ENCODE peak calls at places on chromosome 2, in nine cellular contexts. One of them, this sample, is unnamed.

GRCh38 chr2:232488097-232488711 is 570 bp upstream of the ECEL1 start:
- DNase-seq in GM23248: no peak
- DNase-seq in OCI-LY7: no peak
- DNase-seq in PC-9: no peak
- DNase-seq in HCT116: no peak
- DNase-seq in Karpas-422: no peak
- DNase-seq in MM.1S: no peak
- DNase-seq in PC-3: no peak
- DNase-seq in SK-N-SH: peak; percentile 43
- DNase-seq in this sample: peak; percentile 77

GRCh38 chr2:127220102-127220806 is at the start of gene CYP27C1:
- DNase-seq in GM23248: peak; percentile 56
- DNase-seq in OCI-LY7: no peak
- DNase-seq in PC-9: peak; percentile 31
- DNase-seq in HCT116: no peak
- DNase-seq in Karpas-422: no peak
- DNase-seq in MM.1S: no peak
- DNase-seq in PC-3: no peak
- DNase-seq in SK-N-SH: peak; percentile 81
- DNase-seq in this sample: peak; percentile 69

GRCh38 chr2:232385660-232386489 is 7.3 kb downstream of the ALPP start:
- DNase-seq in GM23248: peak; percentile 76
- DNase-seq in OCI-LY7: no peak
- DNase-seq in PC-9: peak; percentile 83
- DNase-seq in HCT116: peak; percentile 33
- DNase-seq in Karpas-422: no peak
- DNase-seq in MM.1S: no peak
- DNase-seq in PC-3: peak; percentile 77
- DNase-seq in SK-N-SH: no peak
- DNase-seq in this sample: peak; percentile 72

GRCh38 chr2:238101891-238102841 is 2.0 kb downstream of the ESPNL start:
- DNase-seq in GM23248: no peak
- DNase-seq in OCI-LY7: no peak
- DNase-seq in PC-9: no peak
- DNase-seq in HCT116: no peak
- DNase-seq in Karpas-422: no peak
- DNase-seq in MM.1S: no peak
- DNase-seq in PC-3: no peak
- DNase-seq in SK-N-SH: peak; percentile 52
- DNase-seq in this sample: no peak

GRCh38 chr2:161010503-161010902 is 149.7 kb upstream of the TANK start:
- DNase-seq in GM23248: no peak
- DNase-seq in OCI-LY7: no peak
- DNase-seq in PC-9: no peak
- DNase-seq in HCT116: no peak
- DNase-seq in Karpas-422: peak; percentile 19
- DNase-seq in MM.1S: no peak
- DNase-seq in PC-3: no peak
- DNase-seq in SK-N-SH: no peak
- DNase-seq in this sample: peak; percentile 28

GRCh38 chr2:3641841-3642421 is 16.1 kb upstream of the ALLC start:
- DNase-seq in GM23248: peak; percentile 76
- DNase-seq in OCI-LY7: no peak
- DNase-seq in PC-9: no peak
- DNase-seq in HCT116: no peak
- DNase-seq in Karpas-422: no peak
- DNase-seq in MM.1S: no peak
- DNase-seq in PC-3: no peak
- DNase-seq in SK-N-SH: no peak
- DNase-seq in this sample: no peak

GRCh38 chr2:140695163-140695562 is 1435.7 kb downstream of the LRP1B start:
- DNase-seq in GM23248: peak; percentile 72
- DNase-seq in OCI-LY7: no peak
- DNase-seq in PC-9: no peak
- DNase-seq in HCT116: peak; percentile 65
- DNase-seq in Karpas-422: no peak
- DNase-seq in MM.1S: no peak
- DNase-seq in PC-3: peak; percentile 81
- DNase-seq in SK-N-SH: no peak
- DNase-seq in this sample: peak; percentile 36

GRCh38 chr2:39381653-39382052 is 55.4 kb downstream of the MAP4K3 start:
- DNase-seq in GM23248: no peak
- DNase-seq in OCI-LY7: no peak
- DNase-seq in PC-9: no peak
- DNase-seq in HCT116: no peak
- DNase-seq in Karpas-422: no peak
- DNase-seq in MM.1S: no peak
- DNase-seq in PC-3: no peak
- DNase-seq in SK-N-SH: no peak
- DNase-seq in this sample: peak; percentile 59

GRCh38 chr2:159615187-159615935 is 987 bp downstream of the BAZ2B start:
- DNase-seq in GM23248: peak; percentile 95
- DNase-seq in OCI-LY7: peak; percentile 19
- DNase-seq in PC-9: peak; percentile 75
- DNase-seq in HCT116: peak; percentile 46
- DNase-seq in Karpas-422: peak; percentile 59
- DNase-seq in MM.1S: peak; percentile 79
- DNase-seq in PC-3: peak; percentile 86
- DNase-seq in SK-N-SH: peak; percentile 87
- DNase-seq in this sample: peak; percentile 95

GRCh38 chr2:159613515-159614336 is 2.6 kb downstream of the BAZ2B start:
- DNase-seq in GM23248: peak; percentile 59
- DNase-seq in OCI-LY7: no peak
- DNase-seq in PC-9: no peak
- DNase-seq in HCT116: no peak
- DNase-seq in Karpas-422: no peak
- DNase-seq in MM.1S: peak; percentile 35
- DNase-seq in PC-3: peak; percentile 32
- DNase-seq in SK-N-SH: no peak
- DNase-seq in this sample: peak; percentile 27

GRCh38 chr2:159615936-159616733 is at the start of gene BAZ2B:
- DNase-seq in GM23248: peak; percentile 89
- DNase-seq in OCI-LY7: no peak
- DNase-seq in PC-9: peak; percentile 12
- DNase-seq in HCT116: peak; percentile 12
- DNase-seq in Karpas-422: no peak
- DNase-seq in MM.1S: peak; percentile 65
- DNase-seq in PC-3: peak; percentile 69
- DNase-seq in SK-N-SH: peak; percentile 66
- DNase-seq in this sample: peak; percentile 75

GRCh38 chr2:159612255-159612901 is 4.0 kb downstream of the BAZ2B start:
- DNase-seq in GM23248: peak; percentile 22
- DNase-seq in OCI-LY7: no peak
- DNase-seq in PC-9: no peak
- DNase-seq in HCT116: no peak
- DNase-seq in Karpas-422: no peak
- DNase-seq in MM.1S: no peak
- DNase-seq in PC-3: no peak
- DNase-seq in SK-N-SH: peak; percentile 27
- DNase-seq in this sample: peak; percentile 32

DNA sequence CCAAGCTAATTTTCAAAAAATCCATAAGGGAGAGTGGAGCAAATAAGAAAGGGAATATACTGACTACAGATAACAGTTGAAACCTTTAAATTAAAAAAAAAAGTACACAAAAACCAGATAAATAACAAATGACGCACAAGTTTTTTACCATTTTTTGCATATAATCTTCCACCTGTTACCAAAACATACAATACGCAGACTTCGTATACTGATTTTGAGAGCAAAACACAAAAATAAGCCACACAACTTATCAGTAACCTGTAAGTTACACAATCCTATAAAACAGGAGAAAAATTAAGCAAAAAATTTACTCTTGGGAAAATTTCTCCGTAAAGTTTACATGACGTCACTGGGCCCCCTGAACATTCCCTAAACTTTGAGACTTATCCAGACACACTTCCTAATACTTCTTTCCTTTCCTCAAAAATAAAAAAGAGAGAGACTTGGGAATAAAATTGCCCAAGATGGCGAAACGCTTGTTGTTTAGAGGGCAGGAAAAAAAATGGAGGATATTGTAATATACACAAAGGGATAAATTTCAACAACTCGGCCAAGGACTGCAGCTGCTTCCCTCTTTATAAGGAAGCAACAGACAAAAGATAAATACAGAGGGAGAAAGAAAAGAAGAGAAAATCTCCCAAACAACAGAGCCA is 1.7 kb downstream of the BAZ2B start:
- DNase-seq in GM23248: peak; percentile 74
- DNase-seq in OCI-LY7: no peak
- DNase-seq in PC-9: no peak
- DNase-seq in HCT116: peak; percentile 7
- DNase-seq in Karpas-422: no peak
- DNase-seq in MM.1S: no peak
- DNase-seq in PC-3: peak; percentile 5
- DNase-seq in SK-N-SH: no peak
- DNase-seq in this sample: no peak
- H3K9me2 ChIP-seq in GM23248: no peaks in the 10 kb centered on the region
- H3K9me2 ChIP-seq in OCI-LY7: no peaks in the 10 kb centered on the region
- H3K9me2 ChIP-seq in PC-9: no peaks in the 10 kb centered on the region
- H3K9me2 ChIP-seq in HCT116: peaks cover 4% of the 10 kb centered on the region
- H3K9me2 ChIP-seq in Karpas-422: no peaks in the 10 kb centered on the region
- H3K9me2 ChIP-seq in MM.1S: no peaks in the 10 kb centered on the region
- H3K9me2 ChIP-seq in PC-3: no peaks in the 10 kb centered on the region
- H3K9me2 ChIP-seq in SK-N-SH: no peaks in the 10 kb centered on the region
- H3K9me2 ChIP-seq in this sample: no peaks in the 10 kb centered on the region

DNA sequence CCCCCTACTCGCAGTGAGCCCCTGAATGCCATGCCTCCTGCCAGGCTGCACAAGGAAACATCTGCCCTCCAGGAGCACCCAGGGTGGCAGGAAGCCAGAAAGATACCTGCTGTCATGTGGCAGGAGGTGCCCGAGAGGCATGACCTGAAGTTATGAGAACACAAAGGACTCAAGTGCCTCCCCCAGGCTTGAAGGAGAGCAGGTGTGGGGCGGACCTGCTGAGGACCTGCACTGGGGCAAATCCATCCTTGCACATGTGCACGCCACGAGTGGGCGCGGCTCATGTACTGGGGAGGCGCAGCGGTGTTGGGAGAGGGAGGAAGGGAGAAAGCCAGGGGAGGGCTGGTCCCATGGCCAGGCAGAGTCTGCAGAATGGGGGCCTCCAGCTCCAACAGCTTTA is 26.9 kb downstream of the SDC1 start:
- DNase-seq in GM23248: no peak
- DNase-seq in OCI-LY7: no peak
- DNase-seq in PC-9: no peak
- DNase-seq in HCT116: no peak
- DNase-seq in Karpas-422: no peak
- DNase-seq in MM.1S: peak; percentile 91
- DNase-seq in PC-3: no peak
- DNase-seq in SK-N-SH: no peak
- DNase-seq in this sample: no peak
- H3K9me2 ChIP-seq in GM23248: no peaks in the 10 kb centered on the region
- H3K9me2 ChIP-seq in OCI-LY7: no peaks in the 10 kb centered on the region
- H3K9me2 ChIP-seq in PC-9: no peaks in the 10 kb centered on the region
- H3K9me2 ChIP-seq in HCT116: no peaks in the 10 kb centered on the region
- H3K9me2 ChIP-seq in Karpas-422: no peaks in the 10 kb centered on the region
- H3K9me2 ChIP-seq in MM.1S: no peaks in the 10 kb centered on the region
- H3K9me2 ChIP-seq in PC-3: no peaks in the 10 kb centered on the region
- H3K9me2 ChIP-seq in SK-N-SH: no peaks in the 10 kb centered on the region
- H3K9me2 ChIP-seq in this sample: no peaks in the 10 kb centered on the region

GRCh38 chr2:20855456-20855855 is 32.6 kb upstream of the LDAH start:
- DNase-seq in GM23248: no peak
- DNase-seq in OCI-LY7: no peak
- DNase-seq in PC-9: no peak
- DNase-seq in HCT116: no peak
- DNase-seq in Karpas-422: no peak
- DNase-seq in MM.1S: no peak
- DNase-seq in PC-3: no peak
- DNase-seq in SK-N-SH: no peak
- DNase-seq in this sample: no peak
- H3K9me2 ChIP-seq in GM23248: no peaks in the 10 kb centered on the region
- H3K9me2 ChIP-seq in OCI-LY7: no peaks in the 10 kb centered on the region
- H3K9me2 ChIP-seq in PC-9: no peaks in the 10 kb centered on the region
- H3K9me2 ChIP-seq in HCT116: no peaks in the 10 kb centered on the region
- H3K9me2 ChIP-seq in Karpas-422: no peaks in the 10 kb centered on the region
- H3K9me2 ChIP-seq in MM.1S: no peaks in the 10 kb centered on the region
- H3K9me2 ChIP-seq in PC-3: no peaks in the 10 kb centered on the region
- H3K9me2 ChIP-seq in SK-N-SH: no peaks in the 10 kb centered on the region
- H3K9me2 ChIP-seq in this sample: no peaks in the 10 kb centered on the region

GRCh38 chr2:74554821-74555531 is 456 bp downstream of the DOK1 start:
- DNase-seq in GM23248: peak; percentile 67
- DNase-seq in OCI-LY7: peak; percentile 55
- DNase-seq in PC-9: peak; percentile 62
- DNase-seq in HCT116: no peak
- DNase-seq in Karpas-422: peak; percentile 86
- DNase-seq in MM.1S: peak; percentile 61
- DNase-seq in PC-3: no peak
- DNase-seq in SK-N-SH: peak; percentile 73
- DNase-seq in this sample: peak; percentile 66

GRCh38 chr2:74551942-74552913 is 1.5 kb downstream of the LOXL3 start:
- DNase-seq in GM23248: peak; percentile 36
- DNase-seq in OCI-LY7: no peak
- DNase-seq in PC-9: no peak
- DNase-seq in HCT116: no peak
- DNase-seq in Karpas-422: no peak
- DNase-seq in MM.1S: no peak
- DNase-seq in PC-3: no peak
- DNase-seq in SK-N-SH: no peak
- DNase-seq in this sample: no peak

GRCh38 chr2:74552914-74553811 is 579 bp downstream of the LOXL3 start:
- DNase-seq in GM23248: peak; percentile 63
- DNase-seq in OCI-LY7: no peak
- DNase-seq in PC-9: no peak
- DNase-seq in HCT116: no peak
- DNase-seq in Karpas-422: no peak
- DNase-seq in MM.1S: no peak
- DNase-seq in PC-3: no peak
- DNase-seq in SK-N-SH: peak; percentile 76
- DNase-seq in this sample: peak; percentile 59

GRCh38 chr2:74555610-74556103 is 1.1 kb downstream of the DOK1 start:
- DNase-seq in GM23248: no peak
- DNase-seq in OCI-LY7: no peak
- DNase-seq in PC-9: no peak
- DNase-seq in HCT116: no peak
- DNase-seq in Karpas-422: no peak
- DNase-seq in MM.1S: no peak
- DNase-seq in PC-3: no peak
- DNase-seq in SK-N-SH: no peak
- DNase-seq in this sample: peak; percentile 36

DNA sequence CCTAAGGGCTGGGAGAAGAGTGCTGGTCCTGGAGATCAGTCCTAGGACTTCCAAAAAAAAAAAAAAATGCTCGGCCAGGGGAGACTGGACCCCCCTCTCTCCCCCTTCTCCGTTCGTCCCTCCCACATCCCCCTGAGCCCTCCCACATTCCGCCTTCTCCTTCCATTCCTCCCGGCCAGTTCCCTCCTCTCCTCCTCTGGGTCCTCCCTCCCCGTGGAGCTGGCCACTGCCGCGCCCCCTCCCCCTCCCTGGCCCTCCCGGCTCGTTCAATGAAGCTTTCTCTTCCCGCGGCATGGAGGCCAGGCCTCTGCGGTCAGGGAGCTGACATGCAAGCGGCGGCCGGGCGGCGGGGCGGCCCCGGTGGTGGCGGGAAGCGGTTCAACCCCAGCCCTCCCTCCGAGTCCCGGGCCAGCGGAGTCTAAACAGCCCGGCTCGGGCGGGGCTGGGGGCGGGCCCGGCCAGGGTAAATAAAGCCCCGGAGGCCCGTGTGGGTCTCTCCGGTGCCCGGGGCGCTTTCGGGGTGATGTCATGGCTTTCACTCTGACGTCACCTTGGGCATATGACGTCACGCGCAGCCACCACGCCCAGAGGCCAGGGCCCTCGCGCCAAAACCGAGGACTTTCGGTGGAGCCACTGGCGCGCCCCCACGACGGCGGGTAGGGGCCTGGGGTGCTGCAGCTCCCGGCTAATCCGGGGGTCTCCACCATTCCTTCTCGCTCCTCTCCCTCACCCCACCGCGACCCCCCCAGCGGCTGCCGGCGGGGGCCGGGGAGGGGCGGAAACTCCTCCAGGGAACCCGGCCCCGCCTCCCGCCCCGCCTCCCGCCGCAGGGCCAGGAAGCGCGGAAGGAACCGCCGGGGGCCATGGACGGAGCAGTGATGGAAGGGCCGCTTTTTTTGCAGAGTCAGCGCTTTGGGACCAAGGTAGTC is at the start of the genes DOK1 and LOXL3:
- DNase-seq in GM23248: peak; percentile 92
- DNase-seq in OCI-LY7: peak; percentile 78
- DNase-seq in PC-9: peak; percentile 83
- DNase-seq in HCT116: no peak
- DNase-seq in Karpas-422: peak; percentile 93
- DNase-seq in MM.1S: peak; percentile 81
- DNase-seq in PC-3: peak; percentile 36
- DNase-seq in SK-N-SH: peak; percentile 98
- DNase-seq in this sample: peak; percentile 95
- H3K9me2 ChIP-seq in GM23248: no peaks in the 10 kb centered on the region
- H3K9me2 ChIP-seq in OCI-LY7: no peaks in the 10 kb centered on the region
- H3K9me2 ChIP-seq in PC-9: no peaks in the 10 kb centered on the region
- H3K9me2 ChIP-seq in HCT116: no peaks in the 10 kb centered on the region
- H3K9me2 ChIP-seq in Karpas-422: no peaks in the 10 kb centered on the region
- H3K9me2 ChIP-seq in MM.1S: no peaks in the 10 kb centered on the region
- H3K9me2 ChIP-seq in PC-3: no peaks in the 10 kb centered on the region
- H3K9me2 ChIP-seq in SK-N-SH: no peaks in the 10 kb centered on the region
- H3K9me2 ChIP-seq in this sample: no peaks in the 10 kb centered on the region